ENCODE peak calls at places on chromosomes 2 and 18, in nine cellular contexts. D, F, R, P, X, V, U, O and M are unnamed samples.
A peak's percentile ranks its signal among the peaks of the same experiment; 100 is the strongest.

GRCh38 chr2:7063789-7064188 is 146.6 kb downstream of the RNF144A start:
- DNase-seq in D (no peak), F (no peak), R (no peak), P (no peak), X (no peak), V (no peak), U (no peak), O (no peak), M (no peak)

GRCh38 chr2:106536490-106536889 is 49.3 kb downstream of the CD8B2 start:
- DNase-seq in D (no peak), F (no peak), R (no peak), P (no peak), X (no peak), V (no peak), U (no peak), O (no peak), M (no peak)

GRCh38 chr18:45634454-45634853 is 19.2 kb downstream of the SLC14A2 start:
- DNase-seq in D (no peak), F (no peak), R (no peak), P (no peak), X (no peak), V (no peak), U (no peak), O (no peak), M (no peak)

GRCh38 chr2:171855401-171855800 is 38.6 kb downstream of the SLC25A12 start:
- DNase-seq in D (no peak), F (no peak), R (no peak), P (no peak), X (no peak), V (no peak), U (no peak), O (no peak), M (no peak)

GRCh38 chr18:76844144-76844543 is 21.8 kb downstream of the ZNF236 start:
- DNase-seq in D (no peak), F (no peak), R (no peak), P (no peak), X (no peak), V (no peak), U (no peak), O (no peak), M (no peak)

GRCh38 chr2:191620144-191620543 is 57.8 kb upstream of the NABP1 start:
- DNase-seq in D (no peak), F (no peak), R (no peak), P (no peak), X (no peak), V (no peak), U (no peak), O (no peak), M (no peak)

GRCh38 chr2:176814740-176815367 is 397.7 kb upstream of the HNRNPA3 start:
- DNase-seq in D (peak; percentile 12), F (no peak), R (no peak), P (no peak), X (no peak), V (no peak), U (no peak), O (no peak), M (no peak)

GRCh38 chr2:33238111-33238510 is 238.3 kb upstream of the RASGRP3 start:
- DNase-seq in D (no peak), F (no peak), R (no peak), P (no peak), X (no peak), V (no peak), U (no peak), O (no peak), M (no peak)

GRCh38 chr2:11708106-11708505 is 38.1 kb upstream of the NTSR2 start:
- DNase-seq in D (no peak), F (no peak), R (no peak), P (no peak), X (no peak), V (no peak), U (no peak), O (no peak), M (no peak)

GRCh38 chr2:121649652-121650553 is 641 bp upstream of the CLASP1 start:
- DNase-seq in D (peak; percentile 82), F (peak; percentile 88), R (peak; percentile 96), P (peak; percentile 87), X (peak; percentile 87), V (peak; percentile 90), U (no peak), O (peak; percentile 95), M (peak; percentile 91)

GRCh38 chr2:221478106-221478863 is 93.8 kb downstream of the EPHA4 start:
- DNase-seq in D (no peak), F (peak; percentile 47), R (no peak), P (no peak), X (no peak), V (no peak), U (no peak), O (no peak), M (no peak)

GRCh38 chr2:217279571-217279970 is 419.7 kb upstream of the TNP1 start:
- DNase-seq in D (no peak), F (no peak), R (no peak), P (no peak), X (no peak), V (no peak), U (no peak), O (no peak), M (no peak)

GRCh38 chr18:8257851-8258434 is 351.3 kb upstream of the RAB12 start:
- DNase-seq in D (no peak), F (no peak), R (no peak), P (no peak), X (no peak), V (no peak), U (no peak), O (no peak), M (no peak)

GRCh38 chr18:8260319-8260718 is 348.9 kb upstream of the RAB12 start:
- DNase-seq in D (no peak), F (peak; percentile 48), R (no peak), P (no peak), X (no peak), V (no peak), U (no peak), O (no peak), M (no peak)

GRCh38 chr18:8253943-8254342 is 355.3 kb upstream of the RAB12 start:
- DNase-seq in D (no peak), F (no peak), R (no peak), P (no peak), X (no peak), V (no peak), U (no peak), O (no peak), M (no peak)

GRCh38 chr18:8252371-8252770 is 356.9 kb upstream of the RAB12 start:
- DNase-seq in D (no peak), F (no peak), R (no peak), P (no peak), X (no peak), V (no peak), U (no peak), O (no peak), M (no peak)

GRCh38 chr18:8254664-8255063 is 354.6 kb upstream of the RAB12 start:
- DNase-seq in D (no peak), F (no peak), R (no peak), P (no peak), X (no peak), V (no peak), U (no peak), O (no peak), M (no peak)
- H3K27ac ChIP-seq in D (no peak overlapping the region), F (no peak overlapping the region), R (no peak overlapping the region), P (no peak overlapping the region), X (no peak overlapping the region), V (no peak overlapping the region), U (no peak overlapping the region), O (no peak overlapping the region), M (no peak overlapping the region)

GRCh38 chr2:54599326-54599710 is 124.1 kb upstream of the EML6 start:
- DNase-seq in D (no peak), F (no peak), R (no peak), P (no peak), X (no peak), V (no peak), U (no peak), O (no peak), M (no peak)

GRCh38 chr2:54602736-54603322 is 120.6 kb upstream of the EML6 start:
- DNase-seq in D (no peak), F (no peak), R (no peak), P (no peak), X (no peak), V (no peak), U (no peak), O (no peak), M (no peak)

GRCh38 chr2:54599914-54600313 is 123.5 kb upstream of the EML6 start:
- DNase-seq in D (no peak), F (no peak), R (peak; percentile 79), P (no peak), X (no peak), V (no peak), U (peak; percentile 48), O (peak; percentile 74), M (peak; percentile 88)

GRCh38 chr2:54603357-54603756 is 120.1 kb upstream of the EML6 start:
- DNase-seq in D (no peak), F (no peak), R (no peak), P (no peak), X (no peak), V (no peak), U (no peak), O (no peak), M (no peak)

GRCh38 chr2:54601339-54601738 is 122.1 kb upstream of the EML6 start:
- DNase-seq in D (no peak), F (no peak), R (no peak), P (no peak), X (no peak), V (no peak), U (no peak), O (no peak), M (no peak)
- H3K27ac ChIP-seq in D (no peak overlapping the region), F (no peak overlapping the region), R (peak overlapping the region; percentile 39), P (no peak overlapping the region), X (no peak overlapping the region), V (no peak overlapping the region), U (peak overlapping the region; percentile 74), O (no peak overlapping the region), M (peak overlapping the region; percentile 88)

DNA sequence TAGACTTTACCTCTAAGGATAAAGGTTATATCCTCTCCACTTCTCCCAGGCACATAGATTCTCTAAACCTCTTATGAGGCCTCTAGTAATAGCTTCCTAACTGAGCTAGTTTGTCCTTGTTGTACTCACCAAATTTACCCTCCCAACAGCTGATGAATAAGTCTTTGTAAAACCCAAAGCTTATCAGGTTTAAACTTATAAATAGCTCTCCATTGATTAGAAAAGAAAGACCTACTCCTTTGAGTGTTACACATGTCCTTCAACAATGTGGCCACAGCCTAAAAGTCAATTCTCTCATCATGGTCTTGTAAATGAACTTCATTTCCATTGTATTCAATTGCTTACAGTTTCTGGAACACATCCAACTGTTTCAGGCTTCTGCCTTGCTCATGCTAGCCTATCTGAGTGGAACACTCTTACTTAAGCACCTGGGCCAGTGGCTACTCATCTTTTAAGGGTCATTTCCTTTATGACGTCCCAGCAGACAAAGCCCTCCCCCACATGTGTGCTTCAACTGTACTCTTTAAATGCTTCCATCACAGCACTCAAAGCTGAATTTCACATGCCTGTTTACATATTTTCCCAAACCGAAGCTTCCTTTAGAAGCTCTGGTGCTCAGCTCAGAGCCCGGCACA is 131.6 kb downstream of the CDH2 start:
- DNase-seq in D (no peak), F (no peak), R (no peak), P (no peak), X (no peak), V (no peak), U (no peak), O (no peak), M (no peak)
- H3K27ac ChIP-seq in D (no peak overlapping the region), F (no peak overlapping the region), R (no peak overlapping the region), P (peak overlapping the region; percentile 7), X (no peak overlapping the region), V (no peak overlapping the region), U (no peak overlapping the region), O (no peak overlapping the region), M (no peak overlapping the region)

GRCh38 chr2:207813942-207814341 is 44.2 kb upstream of the FZD5 start:
- DNase-seq in D (no peak), F (peak; percentile 66), R (no peak), P (no peak), X (no peak), V (no peak), U (no peak), O (no peak), M (no peak)
- H3K27ac ChIP-seq in D (no peak overlapping the region), F (no peak overlapping the region), R (no peak overlapping the region), P (peak overlapping the region; percentile 99), X (no peak overlapping the region), V (no peak overlapping the region), U (no peak overlapping the region), O (no peak overlapping the region), M (no peak overlapping the region)